ENCODE peak calls at places on chromosomes 2 and 18, in five cellular contexts. B, A, C, V and O are unnamed samples. For H3K9me3, the result is how much of the 10 kb centered on the place peaks cover.

GRCh38 chr18:56165601-56166355 is 472.6 kb downstream of the TXNL1 start:
- DNase-seq in V (no peak), C (no peak), B (peak), A (no peak), O (no peak)

GRCh38 chr18:76565238-76566173 is 70.5 kb upstream of the ZNF516 start:
- DNase-seq in B (peak), C (peak), V (no peak), A (peak), O (peak)

GRCh38 chr2:170202437-170202836 is 24.5 kb downstream of the MYO3B start:
- DNase-seq in C (no peak), A (no peak), V (no peak), B (no peak), O (no peak)

GRCh38 chr2:207871506-207871905 is 101.8 kb upstream of the FZD5 start:
- DNase-seq in B (no peak), A (no peak), V (no peak), C (peak), O (no peak)

GRCh38 chr2:99974966-99975365 is 167.4 kb downstream of the AFF3 start:
- DNase-seq in B (no peak), V (no peak), A (no peak), C (peak), O (no peak)

GRCh38 chr2:191625016-191625415 is 52.9 kb upstream of the NABP1 start:
- DNase-seq in A (peak), V (no peak), C (no peak), B (no peak), O (no peak)

GRCh38 chr18:61892683-61893303 is at the start of gene RNF152:
- DNase-seq in B (peak), V (no peak), C (no peak), A (no peak), O (peak)

GRCh38 chr2:44348385-44348784 is 12.9 kb downstream of the PREPL start:
- DNase-seq in A (no peak), V (no peak), B (peak), C (peak), O (peak)

GRCh38 chr2:177171418-177171865 is 41.2 kb upstream of the HNRNPA3 start:
- DNase-seq in B (no peak), C (peak), A (no peak), V (no peak), O (no peak)

DNA sequence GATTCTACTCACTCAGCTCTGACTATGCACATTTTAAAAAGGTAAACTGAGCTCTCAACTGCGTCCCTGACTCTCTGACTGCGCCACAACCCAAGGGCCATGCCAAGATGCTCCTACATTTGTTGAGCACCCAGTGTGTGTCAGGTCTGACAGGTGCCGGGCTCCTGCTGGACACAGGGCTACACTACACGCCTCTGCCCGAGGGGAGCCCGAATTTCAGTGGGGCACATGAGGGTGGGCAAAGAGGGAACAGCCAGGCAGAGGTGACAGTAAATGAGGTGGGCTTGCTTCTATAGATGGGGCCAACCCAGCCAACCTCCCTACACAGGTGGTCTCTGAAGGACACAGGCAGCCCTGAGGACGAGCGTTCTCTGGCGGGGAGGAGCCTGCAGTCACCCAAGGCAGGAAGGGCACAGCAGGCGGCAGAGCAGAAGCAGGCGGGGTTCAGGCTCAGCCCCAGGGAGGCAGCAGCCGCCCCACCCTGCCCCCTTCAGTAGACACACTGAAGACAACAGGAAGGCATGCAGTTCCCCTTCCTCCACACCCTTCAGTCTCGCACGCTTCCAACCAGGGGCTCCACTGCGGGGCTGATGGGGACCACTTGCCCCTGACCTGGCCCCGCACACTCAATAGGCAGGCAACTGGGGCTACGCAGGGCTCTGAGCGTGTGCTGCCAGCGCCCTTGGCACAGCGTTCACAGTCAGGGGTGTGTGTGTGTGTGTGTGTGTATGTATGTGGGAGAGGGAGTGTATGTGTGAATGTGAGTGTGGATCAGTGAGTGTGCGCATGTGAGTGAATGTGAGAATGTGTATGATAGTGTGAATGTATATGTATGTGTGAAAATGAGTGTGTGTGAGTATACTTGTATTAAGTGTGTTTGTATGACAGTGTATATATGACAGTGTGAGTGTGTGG is 98.4 kb downstream of the UXS1 start:
- DNase-seq in A (no peak), B (no peak), V (no peak), C (no peak), O (peak)
- TF ChIP-seq CTCF in A (no peak), B (no peak), V (no peak), C (no peak), O (no peak)

DNA sequence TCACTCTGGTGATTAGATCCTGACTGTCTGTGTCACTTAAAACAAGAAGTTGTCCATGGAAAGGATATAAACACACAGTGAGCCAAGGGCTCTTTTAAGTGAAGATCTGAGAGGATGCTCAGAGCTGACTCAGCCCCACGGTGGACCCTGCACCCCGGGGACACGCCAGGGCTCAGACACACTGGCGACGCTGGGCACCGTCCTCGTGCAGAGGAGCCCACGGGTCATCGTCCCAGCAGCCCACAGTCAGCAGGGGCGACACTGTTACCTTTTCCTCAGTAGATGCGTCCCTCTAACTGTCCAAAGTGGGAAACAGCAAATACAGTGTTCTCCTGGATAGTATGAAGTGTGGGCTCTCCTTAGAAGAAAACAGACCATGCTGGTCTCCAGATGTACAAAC is 225.6 kb downstream of the HDAC4 start:
- DNase-seq in B (no peak), V (no peak), C (no peak), A (no peak), O (no peak)
- H3K9me3 ChIP-seq in B (under half), V (under half), C (under half), A (under half), O (under half)

GRCh38 chr2:184644685-184645084 is 46.4 kb downstream of the ZNF804A start:
- DNase-seq in B (no peak), A (no peak), V (no peak), C (no peak), O (no peak)
- TF ChIP-seq CTCF in B (no peak), A (no peak), V (no peak), C (no peak), O (no peak)

DNA sequence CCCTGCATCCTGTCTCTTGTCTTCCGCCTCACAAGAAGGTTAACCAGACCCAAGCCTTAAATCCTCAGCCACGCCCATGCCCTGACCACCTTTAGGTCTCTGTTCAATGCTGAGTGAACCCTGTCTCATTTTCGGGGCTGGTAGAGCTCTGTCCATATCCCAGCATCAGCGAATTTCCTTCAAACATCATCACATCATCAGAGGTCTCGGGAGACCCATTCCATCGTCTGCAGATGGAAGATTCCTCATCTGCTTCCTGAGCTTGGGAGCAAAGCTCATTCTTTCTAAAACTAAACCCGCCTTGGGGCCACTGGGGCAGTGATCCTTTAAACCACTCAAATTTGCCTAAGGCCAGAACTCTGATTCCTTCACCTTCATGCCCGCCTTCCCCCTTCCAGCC is 173.7 kb downstream of the TTC32 start:
- DNase-seq in C (no peak), A (no peak), V (no peak), B (no peak), O (no peak)
- H3K9me3 ChIP-seq in C (under half), A (under half), V (under half), B (under half), O (under half)

GRCh38 chr18:67517224-67517765 is 775 bp upstream of the DSEL start:
- DNase-seq in A (peak), B (peak), V (no peak), C (no peak), O (peak)
- TF ChIP-seq CTCF in A (no peak), B (no peak), V (no peak), C (no peak), O (no peak)

DNA sequence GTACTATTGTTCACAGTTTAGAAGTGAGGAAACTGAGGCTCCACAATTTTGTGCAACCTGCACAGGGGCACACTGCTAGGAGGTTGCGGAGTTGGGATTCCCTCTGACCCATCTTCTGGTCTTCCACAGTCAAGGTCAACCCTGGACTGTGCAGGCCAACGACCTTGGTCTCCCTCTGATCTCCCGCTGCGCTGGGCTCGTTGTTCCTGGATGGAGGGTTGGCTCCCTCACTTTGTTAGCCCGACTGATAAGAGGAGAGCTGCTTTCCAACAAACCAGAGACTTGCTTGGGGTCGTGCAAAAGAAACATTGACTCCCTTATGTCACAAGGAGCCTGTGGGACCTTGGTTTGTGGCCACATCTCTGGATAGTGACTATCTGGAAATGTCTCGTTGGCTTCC is 187.6 kb downstream of the MYCN start:
- DNase-seq in A (no peak), B (no peak), C (no peak), V (peak), O (no peak)
- H3K9me3 ChIP-seq in A (under half), B (under half), C (under half), V (under half), O (under half)

DNA sequence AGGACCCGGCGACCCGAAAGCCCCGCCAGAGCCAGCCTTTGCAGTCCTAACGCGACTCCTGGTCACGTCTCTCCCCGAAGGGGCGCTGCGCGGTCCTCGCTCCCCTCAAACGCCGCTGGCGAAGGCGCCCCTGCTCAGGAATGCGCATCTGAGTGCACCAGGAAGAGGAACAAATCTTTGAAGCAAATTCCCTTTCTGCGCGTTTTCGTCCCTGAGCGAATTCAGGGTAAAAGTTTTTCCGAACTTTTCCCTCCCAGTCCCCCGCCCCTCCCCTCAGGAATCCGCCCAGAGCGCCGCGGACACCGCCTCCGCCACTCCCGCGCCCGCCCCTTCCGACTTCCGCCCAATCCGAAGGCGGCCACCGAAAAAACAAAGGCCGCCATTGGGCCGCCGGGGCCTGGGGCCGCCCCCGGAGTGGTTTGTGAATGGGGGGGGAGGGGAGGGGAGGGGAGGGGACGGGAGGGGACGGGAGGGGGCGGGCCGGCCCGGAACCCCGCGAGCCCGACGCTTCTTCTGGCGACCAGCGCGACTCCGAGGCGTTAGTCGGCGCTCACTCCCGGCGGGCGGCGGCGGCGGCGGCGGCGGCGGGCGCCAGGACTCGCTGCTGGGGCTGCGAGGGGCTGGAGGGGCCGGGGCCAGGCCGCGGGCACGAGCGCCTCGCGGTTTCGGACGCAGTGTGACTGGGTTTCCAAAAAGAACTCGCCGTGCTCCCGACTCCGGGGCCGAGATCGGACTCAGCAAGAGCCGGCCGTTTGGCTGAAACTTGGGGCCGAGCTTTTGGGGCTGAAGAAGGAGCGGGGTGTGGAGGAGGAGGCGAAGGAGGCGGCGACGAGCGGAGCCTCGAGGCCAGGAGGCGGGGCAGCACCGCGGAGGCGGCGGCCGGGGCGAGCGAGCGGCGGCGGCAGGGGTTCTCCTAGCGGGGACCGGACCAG is at the start of gene FZD7:
- DNase-seq in A (peak), V (no peak), C (peak), B (peak), O (peak)
- TF ChIP-seq CTCF in A (peak), V (no peak), C (no peak), B (no peak), O (no peak)

DNA sequence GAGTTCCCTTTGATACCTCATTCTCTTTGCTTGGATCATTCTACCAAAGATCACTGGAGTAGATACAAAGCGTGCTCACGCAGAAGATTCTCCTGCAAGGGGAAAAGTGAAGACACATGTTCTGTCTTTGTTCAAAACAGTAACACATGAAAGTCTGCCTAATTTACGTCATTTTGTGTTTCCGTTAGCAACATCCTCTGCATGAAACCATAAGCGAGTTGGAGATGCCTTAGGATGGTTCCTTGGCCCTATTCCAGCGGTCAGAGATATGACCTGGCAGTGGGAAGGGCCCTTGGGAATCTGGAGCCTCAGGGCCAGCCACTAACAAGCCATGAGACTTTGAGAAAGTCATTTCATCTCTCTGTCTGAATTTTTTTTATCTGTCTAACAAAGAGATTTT is 180.9 kb upstream of the TWIST2 start:
- DNase-seq in A (no peak), B (no peak), V (no peak), C (no peak), O (no peak)
- H3K9me3 ChIP-seq in A (under half), B (under half), V (under half), C (under half), O (under half)

GRCh38 chr2:42457011-42457410 is 36.8 kb downstream of the KCNG3 start:
- DNase-seq in C (no peak), B (peak), V (no peak), A (no peak), O (no peak)
- TF ChIP-seq CTCF in C (peak), B (no peak), V (no peak), A (no peak), O (no peak)